ENCODE peak calls at places on chromosomes 1 and 21, in ten cellular contexts. D is pancreas; I is retina; L is EL; K is GM19239; H is skeletal muscle cell; V is C1 segment of cervical spinal cord; N is stomach; U is NCI-H1417; R is activated T-cell treated with anti-CD3 and anti-CD28 coated beads, Interleukin-2, amount 50 U/mL, for 72 hours. X is an unnamed sample.

GRCh38 chr1:10941891-10942541 is 70.4 kb upstream of the TARDBP start:
- DNase-seq in D (peak), I (peak), L (peak), K (peak), H (no peak), V (no peak), N (peak), U (peak), R (peak), X (peak)

GRCh38 chr21:35139382-35139715 is 90.2 kb upstream of the RUNX1 start:
- DNase-seq in D (no peak), I (no peak), L (no peak), K (no peak), H (no peak), V (no peak), N (no peak), U (no peak), R (peak), X (no peak)

GRCh38 chr1:3663999-3664699 is 11.8 kb downstream of the TP73 start:
- DNase-seq in D (peak), I (no peak), L (no peak), K (no peak), H (no peak), V (no peak), N (no peak), U (peak), R (no peak), X (no peak)

GRCh38 chr1:59564192-59564891 is 250.4 kb upstream of the HOOK1 start:
- DNase-seq in D (no peak), I (no peak), L (peak), K (no peak), H (no peak), V (no peak), N (no peak), U (no peak), R (no peak), X (no peak)

GRCh38 chr1:223201967-223202366 is 58.9 kb upstream of the TLR5 start:
- DNase-seq in D (no peak), I (no peak), L (no peak), K (no peak), H (no peak), V (no peak), N (no peak), U (peak), R (no peak), X (no peak)

GRCh38 chr1:45498279-45498678 is 1.6 kb downstream of the CCDC163 start:
- DNase-seq in D (no peak), I (no peak), L (no peak), K (no peak), H (no peak), V (no peak), N (no peak), U (no peak), R (no peak), X (no peak)

GRCh38 chr1:162168261-162168660 is 98.8 kb downstream of the NOS1AP start:
- DNase-seq in D (no peak), I (no peak), L (no peak), K (no peak), H (no peak), V (no peak), N (peak), U (peak), R (no peak), X (no peak)

GRCh38 chr1:168442931-168443330 is 100.9 kb downstream of the XCL2 start:
- DNase-seq in D (no peak), I (no peak), L (no peak), K (no peak), H (no peak), V (no peak), N (no peak), U (no peak), R (no peak), X (no peak)

GRCh38 chr1:104797982-104798381 is 1048.3 kb downstream of the AMY1C start:
- DNase-seq in D (no peak), I (no peak), L (no peak), K (no peak), H (no peak), V (no peak), N (no peak), U (no peak), R (no peak), X (no peak)

GRCh38 chr1:47995306-47996050 is 1.7 kb downstream of the TRABD2B start:
- DNase-seq in D (peak), I (no peak), L (no peak), K (no peak), H (no peak), V (no peak), N (no peak), U (no peak), R (no peak), X (no peak)

GRCh38 chr1:180157108-180157507 is 2.4 kb downstream of the QSOX1 start:
- DNase-seq in D (peak), I (no peak), L (peak), K (no peak), H (peak), V (no peak), N (no peak), U (no peak), R (no peak), X (no peak)

GRCh38 chr1:19400189-19400588 is 85.2 kb downstream of the CAPZB start:
- DNase-seq in D (no peak), I (no peak), L (no peak), K (no peak), H (no peak), V (no peak), N (no peak), U (no peak), R (no peak), X (no peak)

GRCh38 chr1:184806296-184806721 is 51.7 kb upstream of the EDEM3 start:
- DNase-seq in D (no peak), I (no peak), L (no peak), K (no peak), H (no peak), V (no peak), N (no peak), U (no peak), R (no peak), X (no peak)

GRCh38 chr1:179881642-179882252 is 338 bp upstream of the TOR1AIP1 start:
- DNase-seq in D (no peak), I (no peak), L (peak), K (no peak), H (peak), V (no peak), N (peak), U (no peak), R (no peak), X (no peak)

GRCh38 chr1:180168786-180169640 is 14.3 kb downstream of the QSOX1 start:
- DNase-seq in D (peak), I (peak), L (peak), K (no peak), H (no peak), V (no peak), N (peak), U (peak), R (peak), X (peak)

GRCh38 chr1:244461254-244462071 is at the start of gene CATSPERE:
- DNase-seq in D (peak), I (peak), L (peak), K (peak), H (peak), V (peak), N (peak), U (peak), R (peak), X (peak)

GRCh38 chr1:1946540-1946939 is 27.5 kb upstream of the TMEM52 start:
- DNase-seq in D (peak), I (no peak), L (no peak), K (no peak), H (no peak), V (no peak), N (peak), U (no peak), R (no peak), X (no peak)

GRCh38 chr1:59194621-59195020 is 102.3 kb upstream of the FGGY start:
- DNase-seq in D (no peak), I (no peak), L (no peak), K (no peak), H (no peak), V (no peak), N (no peak), U (no peak), R (no peak), X (no peak)

GRCh38 chr1:246479061-246479460 is 28.0 kb downstream of the SMYD3 start:
- DNase-seq in D (no peak), I (no peak), L (no peak), K (no peak), H (no peak), V (no peak), N (no peak), U (no peak), R (no peak), X (no peak)

GRCh38 chr1:107692580-107693345 is 272.2 kb downstream of the VAV3 start:
- DNase-seq in D (no peak), I (peak), L (no peak), K (no peak), H (no peak), V (no peak), N (no peak), U (peak), R (no peak), X (peak)

GRCh38 chr1:35768350-35769187 is 1.2 kb downstream of the CLSPN start:
- DNase-seq in D (no peak), I (peak), L (peak), K (no peak), H (no peak), V (no peak), N (no peak), U (peak), R (no peak), X (peak)

GRCh38 chr21:42545317-42545716 is 31.7 kb downstream of the SLC37A1 start:
- DNase-seq in D (no peak), I (no peak), L (no peak), K (no peak), H (no peak), V (no peak), N (no peak), U (no peak), R (no peak), X (no peak)

GRCh38 chr1:3058263-3059030 is 10.6 kb upstream of the PRDM16 start:
- DNase-seq in D (no peak), I (no peak), L (no peak), K (no peak), H (no peak), V (no peak), N (peak), U (no peak), R (no peak), X (no peak)

GRCh38 chr1:37682334-37682987 is 9.9 kb upstream of the CDCA8 start:
- DNase-seq in D (no peak), I (peak), L (peak), K (peak), H (peak), V (peak), N (peak), U (peak), R (peak), X (peak)

GRCh38 chr1:74334147-74334546 is 99.0 kb downstream of the TNNI3K start:
- DNase-seq in D (no peak), I (no peak), L (no peak), K (no peak), H (peak), V (no peak), N (no peak), U (no peak), R (no peak), X (no peak)

GRCh38 chr1:247857069-247857985 is at the start of gene TRIM58:
- DNase-seq in D (peak), I (peak), L (no peak), K (no peak), H (no peak), V (no peak), N (peak), U (no peak), R (peak), X (no peak)

GRCh38 chr1:21278208-21278861 is 11.9 kb downstream of the ECE1 start:
- DNase-seq in D (peak), I (no peak), L (no peak), K (no peak), H (no peak), V (no peak), N (no peak), U (peak), R (no peak), X (no peak)

GRCh38 chr1:59379028-59379728 is 82.3 kb downstream of the FGGY start:
- DNase-seq in D (no peak), I (no peak), L (no peak), K (no peak), H (no peak), V (no peak), N (no peak), U (no peak), R (no peak), X (no peak)

GRCh38 chr1:114130846-114131525 is 22.7 kb downstream of the SYT6 start:
- DNase-seq in D (no peak), I (no peak), L (no peak), K (no peak), H (no peak), V (no peak), N (no peak), U (no peak), R (no peak), X (no peak)

GRCh38 chr1:19676438-19676922 is 11.8 kb downstream of the HTR6 start:
- DNase-seq in D (no peak), I (peak), L (peak), K (no peak), H (peak), V (no peak), N (peak), U (no peak), R (no peak), X (peak)